ENCODE peak calls at places on chromosomes 16 and 17, in eight cellular contexts. P is HTR-8/SVneo, I is stomach, J is KG1, M is NCI-H1092, G is OCI-M1, R is fibroblast of lung, N is COLO829. W is an unnamed sample.

GRCh38 chr17:50181601-50182345 is 16.0 kb downstream of the SGCA start:
- DNase-seq in P (no peak), I (no peak), J (no peak), M (no peak), G (no peak), R (no peak), N (no peak), W (no peak)

GRCh38 chr16:75224683-75225082 is 5.9 kb downstream of the CTRB1 start:
- DNase-seq in P (no peak), I (no peak), J (no peak), M (no peak), G (no peak), R (no peak), N (no peak), W (no peak)

GRCh38 chr16:81593481-81593880 is 148.9 kb downstream of the CMIP start:
- DNase-seq in P (no peak), I (no peak), J (no peak), M (peak), G (no peak), R (no peak), N (no peak), W (no peak)

GRCh38 chr16:25126820-25127232 is 15.3 kb downstream of the LCMT1 start:
- DNase-seq in P (peak), I (no peak), J (no peak), M (no peak), G (peak), R (peak), N (peak), W (peak)

GRCh38 chr17:31417051-31417792 is 25.7 kb downstream of the RAB11FIP4 start:
- DNase-seq in P (no peak), I (no peak), J (no peak), M (no peak), G (no peak), R (no peak), N (no peak), W (no peak)

GRCh38 chr17:63984651-63985386 is 12.1 kb upstream of the SCN4A start:
- DNase-seq in P (peak), I (peak), J (peak), M (no peak), G (peak), R (peak), N (peak), W (peak)

GRCh38 chr16:53433930-53434435 is 288 bp upstream of the RBL2 start:
- DNase-seq in P (no peak), I (no peak), J (peak), M (no peak), G (no peak), R (peak), N (peak), W (no peak)

GRCh38 chr17:3798273-3799180 is 2.5 kb downstream of the ITGAE start:
- DNase-seq in P (no peak), I (no peak), J (no peak), M (no peak), G (no peak), R (no peak), N (no peak), W (no peak)

GRCh38 chr16:30910427-30911029 is 12.8 kb upstream of the FBXL19 start:
- DNase-seq in P (no peak), I (no peak), J (no peak), M (no peak), G (no peak), R (no peak), N (no peak), W (no peak)

GRCh38 chr17:15263206-15263579 is 1.9 kb downstream of the PMP22 start:
- DNase-seq in P (peak), I (peak), J (no peak), M (no peak), G (no peak), R (peak), N (peak), W (peak)

GRCh38 chr17:40177275-40177874 is at the start of gene RAPGEFL1:
- DNase-seq in P (no peak), I (peak), J (no peak), M (peak), G (no peak), R (peak), N (peak), W (peak)

GRCh38 chr17:3015890-3016289 is 47.5 kb downstream of the OR1D5 start:
- DNase-seq in P (no peak), I (no peak), J (no peak), M (no peak), G (no peak), R (no peak), N (no peak), W (no peak)

GRCh38 chr17:37671813-37672544 is 28.7 kb upstream of the DDX52 start:
- DNase-seq in P (peak), I (no peak), J (no peak), M (peak), G (no peak), R (peak), N (no peak), W (peak)

GRCh38 chr17:63447688-63448005 is 1.5 kb upstream of the CYB561 start:
- DNase-seq in P (no peak), I (peak), J (no peak), M (peak), G (peak), R (no peak), N (no peak), W (no peak)

GRCh38 chr17:42720996-42721583 is 23.8 kb downstream of the EZH1 start:
- DNase-seq in P (peak), I (no peak), J (peak), M (peak), G (peak), R (peak), N (peak), W (peak)

GRCh38 chr17:27247071-27247957 is 46.6 kb upstream of the WSB1 start:
- DNase-seq in P (peak), I (peak), J (no peak), M (peak), G (no peak), R (peak), N (peak), W (peak)

GRCh38 chr16:84478172-84478948 is 26.1 kb downstream of the MEAK7 start:
- DNase-seq in P (peak), I (peak), J (no peak), M (no peak), G (no peak), R (peak), N (peak), W (peak)

GRCh38 chr17:44927696-44928095 is 12.4 kb upstream of the GFAP start:
- DNase-seq in P (no peak), I (no peak), J (no peak), M (no peak), G (no peak), R (no peak), N (no peak), W (no peak)

GRCh38 chr17:82458885-82459424 is 414 bp downstream of the NARF start:
- DNase-seq in P (peak), I (peak), J (peak), M (no peak), G (peak), R (no peak), N (no peak), W (no peak)

GRCh38 chr16:89581045-89581695 is 5.6 kb downstream of the CPNE7 start:
- DNase-seq in P (peak), I (no peak), J (no peak), M (no peak), G (no peak), R (peak), N (peak), W (peak)

GRCh38 chr17:34958438-34958837 is 2.8 kb downstream of the CCT6B start:
- DNase-seq in P (no peak), I (no peak), J (no peak), M (no peak), G (no peak), R (no peak), N (no peak), W (no peak)

GRCh38 chr16:53156516-53156915 is 101.7 kb downstream of the CHD9 start:
- DNase-seq in P (no peak), I (no peak), J (no peak), M (no peak), G (no peak), R (no peak), N (no peak), W (no peak)

GRCh38 chr16:85699628-85700027 is 10.9 kb upstream of the GINS2 start:
- DNase-seq in P (no peak), I (no peak), J (no peak), M (no peak), G (peak), R (peak), N (no peak), W (no peak)

GRCh38 chr17:73952498-73953205 is 250.8 kb upstream of the RPL38 start:
- DNase-seq in P (no peak), I (peak), J (no peak), M (peak), G (no peak), R (no peak), N (no peak), W (no peak)

GRCh38 chr17:12098568-12098967 is 77.9 kb downstream of the MAP2K4 start:
- DNase-seq in P (no peak), I (no peak), J (no peak), M (no peak), G (no peak), R (no peak), N (no peak), W (no peak)

GRCh38 chr17:3602499-3602898 is 6.7 kb downstream of the TRPV1 start:
- DNase-seq in P (peak), I (no peak), J (no peak), M (no peak), G (peak), R (peak), N (peak), W (no peak)

GRCh38 chr16:7487896-7488295 is 155.3 kb downstream of the RBFOX1 start:
- DNase-seq in P (no peak), I (no peak), J (no peak), M (no peak), G (no peak), R (no peak), N (no peak), W (no peak)

GRCh38 chr16:30903596-30903995 is 7.2 kb downstream of the CTF1 start:
- DNase-seq in P (no peak), I (no peak), J (peak), M (no peak), G (peak), R (no peak), N (no peak), W (no peak)

GRCh38 chr16:84673203-84673535 is 24.9 kb downstream of the KLHL36 start:
- DNase-seq in P (no peak), I (no peak), J (no peak), M (no peak), G (no peak), R (no peak), N (no peak), W (no peak)

GRCh38 chr17:35046740-35047283 is 16.7 kb downstream of the RFFL start:
- DNase-seq in P (peak), I (no peak), J (no peak), M (no peak), G (peak), R (peak), N (no peak), W (no peak)

GRCh38 chr17:7479389-7480192 is at the start of gene ZBTB4:
- DNase-seq in P (peak), I (peak), J (no peak), M (no peak), G (peak), R (peak), N (no peak), W (no peak)

GRCh38 chr16:88077328-88078108 is 126.3 kb downstream of the BANP start:
- DNase-seq in P (no peak), I (no peak), J (no peak), M (no peak), G (no peak), R (no peak), N (no peak), W (no peak)

GRCh38 chr16:2149630-2150417 is 1.4 kb downstream of the RAB26 start:
- DNase-seq in P (no peak), I (no peak), J (no peak), M (no peak), G (no peak), R (no peak), N (no peak), W (no peak)

GRCh38 chr16:6343157-6343556 is 989.5 kb upstream of the RBFOX1 start:
- DNase-seq in P (no peak), I (no peak), J (no peak), M (no peak), G (no peak), R (no peak), N (no peak), W (no peak)

GRCh38 chr16:31528726-31529397 is 1.2 kb downstream of the AHSP start:
- DNase-seq in P (no peak), I (no peak), J (no peak), M (no peak), G (no peak), R (no peak), N (no peak), W (peak)

GRCh38 chr16:69286941-69287713 is 24.0 kb upstream of the VPS4A start:
- DNase-seq in P (peak), I (no peak), J (peak), M (peak), G (peak), R (peak), N (peak), W (peak)

GRCh38 chr16:29974291-29975133 is 844 bp downstream of the TAOK2 start:
- DNase-seq in P (peak), I (no peak), J (no peak), M (no peak), G (peak), R (no peak), N (no peak), W (no peak)